ENCODE peak calls at places on chromosomes 3 and 15, in four cellular contexts. M, F, Z and O are unnamed samples.

GRCh38 chr3:161409069-161409468 is 37.8 kb upstream of the SPTSSB start:
- DNase-seq in M (no peak), F (peak), Z (no peak), O (no peak)

GRCh38 chr3:31364711-31365110 is 168.0 kb upstream of the STT3B start:
- DNase-seq in Z (no peak), M (no peak), F (no peak), O (no peak)

GRCh38 chr3:172107403-172107802 is 68.0 kb downstream of the FNDC3B start:
- DNase-seq in Z (no peak), M (no peak), F (no peak), O (no peak)

GRCh38 chr3:122679467-122680291 is 960 bp upstream of the PARP14 start:
- DNase-seq in Z (peak), F (peak), M (peak), O (no peak)

GRCh38 chr15:76335851-76336253 is 721 bp upstream of the ISL2 start:
- DNase-seq in M (no peak), F (peak), Z (no peak), O (peak)

GRCh38 chr3:23590424-23590823 is 215.3 kb upstream of the UBE2E1 start:
- DNase-seq in Z (no peak), M (no peak), F (no peak), O (no peak)

GRCh38 chr15:35252351-35252865 is 167.3 kb upstream of the NANOGP8 start:
- DNase-seq in M (no peak), Z (no peak), F (no peak), O (no peak)

GRCh38 chr3:191246628-191247027 is 47.6 kb downstream of the OSTN start:
- DNase-seq in Z (no peak), M (no peak), F (peak), O (no peak)

GRCh38 chr15:35546581-35547381 is 816 bp upstream of the DPH6 start:
- DNase-seq in Z (no peak), F (no peak), M (peak), O (no peak)

GRCh38 chr15:89179966-89180875 is 41.2 kb downstream of the RLBP1 start:
- DNase-seq in M (no peak), Z (no peak), F (no peak), O (no peak)

GRCh38 chr3:99962703-99963102 is 145.0 kb downstream of the CMSS1 start:
- DNase-seq in F (no peak), Z (no peak), M (no peak), O (no peak)

GRCh38 chr3:87287025-87287424 is 10.6 kb upstream of the POU1F1 start:
- DNase-seq in F (no peak), Z (no peak), M (no peak), O (no peak)

GRCh38 chr15:64702816-64703631 is 72.4 kb downstream of the RBPMS2 start:
- DNase-seq in M (peak), Z (peak), F (peak), O (peak)

GRCh38 chr3:133038731-133039398 is 674 bp downstream of the TMEM108 start:
- DNase-seq in Z (no peak), F (peak), M (peak), O (peak)

GRCh38 chr3:117045143-117045542 is 335.6 kb downstream of the TUSC7 start:
- DNase-seq in Z (no peak), F (peak), M (no peak), O (peak)

GRCh38 chr3:153670577-153670976 is 450.6 kb upstream of the ARHGEF26 start:
- DNase-seq in F (no peak), Z (no peak), M (no peak), O (no peak)

DNA sequence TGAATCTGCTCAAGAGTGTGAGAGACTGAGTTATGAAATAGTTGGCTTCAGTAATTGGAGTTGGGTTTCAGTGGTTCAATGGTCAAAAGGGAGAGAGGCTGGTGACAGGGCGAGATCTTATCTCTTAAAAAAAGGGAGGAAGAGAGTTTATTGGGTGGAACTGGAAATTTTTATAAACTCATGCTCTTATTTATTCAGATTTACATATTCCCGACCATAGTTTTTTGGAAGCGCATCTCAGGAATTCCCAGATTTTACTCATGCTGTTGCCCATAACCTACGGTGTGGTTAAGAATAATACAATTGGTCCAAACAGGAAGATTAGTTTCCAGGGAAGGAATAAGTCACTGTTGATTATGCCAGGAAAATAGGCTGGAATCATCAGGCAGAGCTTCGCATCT is 41.4 kb downstream of the CD200 start:
- DNase-seq in M (no peak), F (no peak), Z (no peak), O (no peak)
- TF ChIP-seq CTCF in M (no peak), F (no peak), Z (no peak), O (no peak)

DNA sequence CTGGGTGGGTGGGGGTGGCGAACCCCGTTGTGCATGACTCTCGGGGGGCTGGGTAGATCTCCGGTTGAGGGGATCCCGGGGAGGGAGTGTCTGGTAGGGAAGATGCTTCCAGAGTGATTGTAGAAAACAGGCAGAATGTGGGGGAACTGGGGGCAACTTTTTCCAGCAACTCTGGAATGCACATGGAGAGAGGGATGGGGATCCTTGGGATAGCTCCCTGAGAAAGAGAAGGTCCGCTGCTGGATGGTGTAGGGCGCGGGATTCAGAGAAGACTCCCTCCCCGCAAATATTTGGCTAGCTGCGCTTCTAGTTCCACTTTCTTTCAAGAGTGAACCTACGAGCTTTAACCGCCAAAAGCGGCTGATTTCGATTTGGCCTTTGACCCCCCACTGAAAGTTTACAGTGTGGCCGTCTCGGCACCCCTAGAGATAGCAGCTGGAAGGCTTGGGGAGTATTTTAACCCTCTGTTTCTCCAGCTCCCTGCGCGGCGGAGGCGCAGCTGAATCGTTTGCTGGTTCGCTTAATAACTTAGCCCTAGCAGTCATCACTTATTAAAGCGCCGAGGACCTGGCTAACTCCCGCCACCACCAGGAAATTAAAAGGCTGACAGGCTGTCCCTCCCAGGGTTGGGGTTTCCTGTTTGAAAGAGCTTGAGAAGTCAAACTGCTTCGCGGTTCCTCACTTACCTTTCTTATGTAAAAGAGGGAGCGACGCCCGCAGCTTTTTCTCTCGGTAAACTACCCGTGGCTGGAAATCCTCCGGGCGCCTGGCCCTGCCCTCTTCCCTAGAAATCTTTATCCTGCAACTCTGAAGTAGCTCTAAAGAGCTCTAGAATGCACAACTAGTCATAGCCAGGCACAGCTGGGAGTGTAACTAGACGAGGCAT is 1.2 kb downstream of the PHLDB2 start:
- DNase-seq in F (peak), M (peak), Z (peak), O (peak)
- TF ChIP-seq CTCF in F (peak), M (peak), Z (peak), O (no peak)

GRCh38 chr15:101012326-101013040 is 93.3 kb downstream of the LRRK1 start:
- DNase-seq in M (no peak), Z (peak), F (no peak), O (no peak)

GRCh38 chr15:101014921-101015841 is 96.0 kb downstream of the LRRK1 start:
- DNase-seq in F (peak), M (peak), Z (peak), O (peak)

GRCh38 chr15:101013151-101013550 is 94.0 kb downstream of the LRRK1 start:
- DNase-seq in M (no peak), F (no peak), Z (peak), O (no peak)

GRCh38 chr15:101014276-101014675 is 95.1 kb downstream of the LRRK1 start:
- DNase-seq in Z (peak), M (no peak), F (no peak), O (no peak)

GRCh38 chr15:101013769-101014223 is 94.6 kb downstream of the LRRK1 start:
- DNase-seq in F (no peak), Z (peak), M (no peak), O (no peak)
- TF ChIP-seq CTCF in F (no peak), Z (no peak), M (no peak), O (no peak)

DNA sequence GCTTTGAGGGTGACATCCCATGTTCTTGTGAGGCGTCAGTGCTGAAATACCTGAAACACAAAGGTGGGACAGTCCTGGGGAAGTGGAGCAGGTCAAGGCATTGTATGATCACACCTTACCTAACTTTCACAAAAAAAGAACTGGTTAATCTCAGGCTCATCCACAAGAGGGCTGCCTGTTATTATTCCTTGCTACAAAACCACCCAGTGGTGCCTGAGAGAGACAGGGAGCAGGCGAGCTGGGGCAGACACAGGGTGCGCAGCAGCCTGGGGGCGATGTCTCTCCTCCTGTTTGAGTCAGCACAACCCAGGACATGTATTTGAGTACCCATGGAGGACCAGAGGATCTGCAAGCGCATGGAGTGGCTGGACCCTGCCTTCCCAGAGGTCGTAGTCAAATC is 316.8 kb upstream of the ATP10A start:
- DNase-seq in M (no peak), Z (no peak), F (no peak), O (peak)
- TF ChIP-seq CTCF in M (peak), Z (peak), F (no peak), O (peak)

DNA sequence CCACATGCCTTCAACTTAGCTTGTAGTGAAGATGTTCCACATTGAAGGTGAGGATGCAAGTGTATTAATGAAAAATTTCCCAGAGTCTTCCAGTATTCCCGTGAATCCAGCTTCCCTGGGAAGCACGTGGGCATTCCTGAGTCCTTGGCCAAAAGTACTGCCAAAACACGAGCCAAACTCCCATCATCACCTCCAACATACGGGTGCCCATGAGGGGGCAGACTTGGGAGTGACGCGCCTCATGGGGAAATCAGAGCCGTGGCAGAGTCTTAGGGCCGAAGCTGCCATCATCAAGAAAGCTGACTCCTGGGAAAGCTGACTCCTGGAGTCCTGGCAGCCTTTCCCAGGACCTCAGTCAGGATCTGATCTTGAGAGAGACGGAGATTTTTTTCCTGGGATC is 20.1 kb upstream of the TM2D3 start:
- DNase-seq in F (no peak), Z (no peak), M (no peak), O (no peak)
- TF ChIP-seq CTCF in F (no peak), Z (no peak), M (no peak), O (no peak)

DNA sequence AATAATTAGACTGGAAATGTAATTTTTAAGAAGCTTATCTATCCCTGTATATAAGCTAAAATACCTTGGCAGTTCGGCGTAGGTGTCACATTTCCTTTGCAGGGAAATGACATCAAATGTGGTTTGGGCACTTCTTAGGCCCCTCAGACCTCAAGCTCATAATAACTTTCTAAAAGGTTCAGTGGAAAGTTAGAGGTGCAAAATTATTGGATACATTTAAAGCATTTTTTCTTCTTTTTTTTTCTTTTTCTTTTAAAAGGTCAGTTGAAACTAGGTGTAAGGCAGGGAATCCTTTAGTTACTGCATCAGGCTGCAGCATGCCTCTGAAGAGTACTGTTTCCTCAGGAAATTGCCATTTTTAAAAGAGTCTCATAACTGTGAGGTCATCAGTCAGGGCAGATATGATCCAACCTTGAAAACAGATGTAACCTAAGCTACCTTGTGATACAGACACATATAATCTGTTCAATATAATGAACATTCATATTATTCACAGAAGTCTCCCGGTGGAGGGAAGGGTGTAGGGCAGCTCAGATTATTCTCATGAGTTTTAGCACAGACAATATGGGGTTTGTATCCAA is 4.8 kb downstream of the SACM1L start:
- DNase-seq in F (no peak), M (no peak), Z (no peak), O (no peak)
- TF ChIP-seq CTCF in F (no peak), M (no peak), Z (no peak), O (peak)

DNA sequence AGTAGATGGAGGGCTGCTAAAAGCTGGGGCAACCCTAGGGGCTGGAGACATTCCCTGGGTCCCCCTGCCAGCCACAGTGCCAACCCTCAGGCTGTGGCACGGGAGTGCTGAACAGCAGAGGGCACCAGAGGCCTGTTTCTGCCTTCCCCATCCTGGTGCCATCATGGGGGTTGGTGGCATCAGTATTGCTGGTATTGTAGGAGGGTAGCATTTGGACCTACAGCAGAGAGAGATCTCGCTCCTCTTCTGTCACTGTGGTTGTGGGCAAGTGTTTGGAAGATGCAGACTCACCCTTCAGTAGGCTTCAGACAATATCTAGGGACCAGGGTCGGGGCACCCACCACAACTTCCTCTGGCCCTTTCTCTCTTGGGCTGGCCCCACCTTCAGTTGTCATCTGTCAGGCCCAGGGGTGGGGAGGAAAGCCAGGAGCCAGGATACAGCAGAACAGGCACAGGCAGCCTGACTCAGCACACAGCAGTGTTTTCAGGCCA is 123.5 kb downstream of the RPLP1 start:
- DNase-seq in F (peak), Z (no peak), M (peak), O (peak)
- TF ChIP-seq CTCF in F (peak), Z (peak), M (peak), O (peak)